ENCODE peak calls at places on chromosomes 5 and 9, in six cellular contexts. O, Q, R, C, L and S are unnamed samples. For H3K9me3, the result is how much of the 10 kb centered on the place peaks cover.

GRCh38 chr9:26169684-26170083 is 491.4 kb upstream of the TUSC1 start:
- DNase-seq in O (peak), Q (peak), R (no peak), C (peak), L (no peak), S (no peak)

GRCh38 chr5:44536650-44537260 is 147.5 kb upstream of the FGF10 start:
- DNase-seq in O (peak), Q (no peak), R (no peak), C (peak), L (no peak), S (peak)

GRCh38 chr9:127828262-127829031 is 25.8 kb downstream of the FPGS start:
- DNase-seq in O (peak), Q (no peak), R (peak), C (peak), L (peak), S (peak)

GRCh38 chr9:113154471-113154870 is 3.7 kb downstream of the SLC31A2 start:
- DNase-seq in O (peak), Q (no peak), R (no peak), C (no peak), L (no peak), S (peak)

GRCh38 chr9:126519660-126520425 is 93.9 kb upstream of the LMX1B start:
- DNase-seq in O (no peak), Q (no peak), R (peak), C (no peak), L (no peak), S (no peak)

GRCh38 chr9:127805620-127806019 is 2.9 kb downstream of the FPGS start:
- DNase-seq in O (no peak), Q (no peak), R (no peak), C (peak), L (no peak), S (no peak)

GRCh38 chr9:565528-565927 is 276.0 kb upstream of the DMRT1 start:
- DNase-seq in O (no peak), Q (no peak), R (no peak), C (no peak), L (no peak), S (no peak)

GRCh38 chr9:78575041-78575440 is 278.1 kb downstream of the PSAT1 start:
- DNase-seq in O (no peak), Q (no peak), R (no peak), C (no peak), L (no peak), S (no peak)

GRCh38 chr5:606526-607399 is 5.4 kb upstream of the CEP72 start:
- DNase-seq in O (no peak), Q (no peak), R (peak), C (no peak), L (no peak), S (no peak)

GRCh38 chr9:89363311-89363670 is 45.0 kb downstream of the SECISBP2 start:
- DNase-seq in O (no peak), Q (no peak), R (no peak), C (no peak), L (no peak), S (no peak)

DNA sequence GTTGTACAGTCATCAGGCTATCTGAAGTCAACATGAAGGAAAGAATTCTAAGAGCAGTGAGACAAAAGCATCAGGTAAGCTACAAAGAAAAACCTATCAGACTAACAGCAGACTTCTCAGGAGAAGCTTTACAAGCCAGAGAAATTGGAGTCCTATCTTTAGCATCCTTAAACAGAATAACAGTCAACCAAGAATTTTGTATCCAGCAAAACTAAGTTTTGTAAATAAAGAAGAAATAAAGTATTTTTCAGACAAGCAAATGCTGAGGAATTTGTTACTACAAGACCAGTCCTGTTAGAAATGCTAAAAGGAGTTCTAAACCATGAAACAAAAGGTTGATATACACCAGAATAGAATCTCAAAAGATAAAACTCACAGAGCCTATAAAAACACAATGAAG is 501.2 kb downstream of the ZNF608 start:
- DNase-seq in O (no peak), Q (no peak), R (no peak), C (no peak), L (no peak), S (no peak)
- H3K9me3 ChIP-seq in O (under half), Q (under half), R (half or more), C (under half), L (under half), S (under half)

GRCh38 chr5:37839441-37840035 is 303 bp downstream of the GDNF start:
- DNase-seq in O (peak), Q (no peak), R (no peak), C (peak), L (no peak), S (peak)

GRCh38 chr5:37836173-37837100 is 3.4 kb downstream of the GDNF start:
- DNase-seq in O (peak), Q (no peak), R (no peak), C (peak), L (no peak), S (no peak)

GRCh38 chr5:37838933-37839341 is 904 bp downstream of the GDNF start:
- DNase-seq in O (no peak), Q (no peak), R (no peak), C (no peak), L (no peak), S (no peak)

GRCh38 chr5:37837101-37838032 is 2.5 kb downstream of the GDNF start:
- DNase-seq in O (peak), Q (no peak), R (peak), C (peak), L (no peak), S (peak)

GRCh38 chr5:37838152-37838932 is 1.5 kb downstream of the GDNF start:
- DNase-seq in O (peak), Q (no peak), R (no peak), C (peak), L (no peak), S (no peak)
- TF ChIP-seq CTCF in O (peak), Q (no peak), R (no peak), C (no peak), L (no peak), S (peak)

GRCh38 chr9:15287309-15287708 is 19.7 kb downstream of the TTC39B start:
- DNase-seq in O (no peak), Q (no peak), R (no peak), C (no peak), L (no peak), S (no peak)
- H3K9me3 ChIP-seq in O (under half), Q (under half), R (under half), C (under half), L (under half), S (under half)

DNA sequence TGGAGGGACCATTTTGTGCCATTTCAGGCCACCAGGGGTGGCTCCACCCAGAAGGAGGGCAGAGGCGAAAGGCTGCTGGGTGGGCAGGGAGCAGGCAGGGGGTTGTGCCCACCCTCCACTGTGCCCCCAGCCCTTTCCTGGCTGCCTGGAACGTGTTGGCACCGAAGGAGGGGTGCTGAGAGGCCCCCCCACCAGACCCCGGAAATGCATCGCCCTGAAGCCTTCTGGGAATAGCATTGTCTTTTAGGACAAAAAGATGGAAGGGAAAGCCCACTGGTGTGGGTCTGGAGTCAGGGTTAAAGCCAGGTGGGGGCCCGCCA is 5.1 kb downstream of the NOXA1 start:
- DNase-seq in O (no peak), Q (no peak), R (peak), C (no peak), L (no peak), S (no peak)
- TF ChIP-seq CTCF in O (no peak), Q (no peak), R (no peak), C (no peak), L (no peak), S (no peak)

GRCh38 chr9:106934831-106935230 is 71.9 kb downstream of the ZNF462 start:
- DNase-seq in O (no peak), Q (no peak), R (no peak), C (no peak), L (no peak), S (no peak)

GRCh38 chr9:106932675-106933074 is 69.7 kb downstream of the ZNF462 start:
- DNase-seq in O (no peak), Q (no peak), R (no peak), C (no peak), L (no peak), S (no peak)

GRCh38 chr9:106933470-106933869 is 70.5 kb downstream of the ZNF462 start:
- DNase-seq in O (no peak), Q (no peak), R (no peak), C (no peak), L (no peak), S (no peak)

GRCh38 chr9:106932178-106932577 is 69.2 kb downstream of the ZNF462 start:
- DNase-seq in O (no peak), Q (no peak), R (no peak), C (no peak), L (no peak), S (no peak)

GRCh38 chr9:106934424-106934823 is 71.5 kb downstream of the ZNF462 start:
- DNase-seq in O (no peak), Q (no peak), R (no peak), C (no peak), L (no peak), S (no peak)
- H3K9me3 ChIP-seq in O (under half), Q (under half), R (under half), C (under half), L (under half), S (under half)

GRCh38 chr5:142280066-142281011 is 44.5 kb downstream of the SPRY4 start:
- DNase-seq in O (peak), Q (peak), R (no peak), C (no peak), L (no peak), S (no peak)
- TF ChIP-seq CTCF in O (no peak), Q (no peak), R (no peak), C (no peak), L (no peak), S (no peak)

DNA sequence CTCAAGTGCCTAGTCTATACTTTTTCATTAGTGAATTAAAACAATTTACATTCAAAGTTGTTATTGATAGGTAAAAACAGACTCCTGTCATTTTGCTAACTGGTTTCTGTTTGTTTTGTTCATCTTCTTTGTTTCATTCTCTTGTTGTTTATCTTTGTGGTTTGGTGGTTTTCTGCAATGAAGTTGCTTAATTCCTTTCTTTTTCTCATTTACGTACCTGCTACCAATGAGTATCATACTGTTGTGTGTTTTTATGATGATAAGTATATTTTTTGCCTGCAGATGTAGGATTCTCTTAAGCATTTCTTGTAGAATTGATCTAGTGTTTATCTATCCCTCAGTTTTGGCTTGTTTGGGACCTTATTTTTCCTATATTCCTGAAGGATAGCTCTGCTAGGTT is 2230.0 kb downstream of the MAT2B start:
- DNase-seq in O (no peak), Q (no peak), R (no peak), C (no peak), L (no peak), S (no peak)
- H3K9me3 ChIP-seq in O (under half), Q (under half), R (under half), C (under half), L (under half), S (under half)

DNA sequence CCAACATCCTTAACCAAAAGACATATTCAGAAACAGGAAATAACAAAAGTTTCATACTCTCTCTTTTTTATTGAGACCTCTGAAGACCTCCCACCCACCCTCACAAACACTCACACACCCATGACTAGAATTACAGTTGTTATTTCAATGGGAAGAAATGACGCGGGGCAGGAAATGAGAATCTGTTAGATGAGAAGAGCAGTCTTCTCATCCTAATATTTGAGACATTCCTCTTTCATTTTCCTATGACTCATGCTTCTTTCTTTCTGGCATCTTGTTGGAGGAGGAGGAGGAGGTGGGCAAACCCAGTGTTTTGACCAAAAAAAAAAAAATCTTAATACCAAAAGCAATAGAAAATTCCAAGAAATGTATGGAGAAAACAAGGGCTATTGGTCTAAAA is 179.5 kb upstream of the TARS1 start:
- DNase-seq in O (peak), Q (no peak), R (no peak), C (no peak), L (no peak), S (no peak)
- TF ChIP-seq CTCF in O (no peak), Q (no peak), R (no peak), C (no peak), L (no peak), S (no peak)

DNA sequence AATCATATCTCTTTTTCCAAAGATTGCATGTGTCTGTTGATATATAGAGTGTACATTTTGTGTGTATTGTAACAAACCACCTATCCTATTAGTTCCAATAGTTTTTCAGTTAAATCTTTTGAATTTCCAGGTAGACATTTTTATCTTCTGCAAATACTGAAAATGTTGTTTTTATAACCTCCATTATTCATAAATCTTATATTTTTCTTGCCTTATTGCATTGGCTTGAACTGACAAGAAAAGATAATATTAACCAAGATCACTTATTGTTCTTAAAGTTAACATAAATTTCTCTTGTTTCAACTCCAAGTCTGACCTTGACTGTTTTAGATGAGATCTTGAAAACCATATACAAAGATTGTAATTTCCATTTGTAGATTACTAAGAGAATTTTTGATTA is 251.6 kb downstream of the IRX2 start:
- DNase-seq in O (no peak), Q (no peak), R (no peak), C (no peak), L (no peak), S (no peak)
- H3K9me3 ChIP-seq in O (under half), Q (under half), R (under half), C (under half), L (under half), S (under half)

GRCh38 chr5:177300236-177300880 is 3.2 kb downstream of the RAB24 start:
- DNase-seq in O (peak), Q (no peak), R (peak), C (no peak), L (no peak), S (no peak)
- TF ChIP-seq CTCF in O (peak), Q (no peak), R (peak), C (no peak), L (no peak), S (no peak)